ENCODE peak calls at places on chromosome 1, in eight cellular contexts. One of them, this sample, is unnamed.

GRCh38 chr1:39822146-39822545 is 33.5 kb upstream of the BMP8B start:
- DNase-seq in nephron progenitor cell: no peak
- DNase-seq in activated CD8-positive, alpha-beta memory T cell treated with anti-CD3 and anti-CD28 coated beads, Interleukin-2, amount 10 ng/mL, durations not matched to agents 7 days and 5 days: no peak
- DNase-seq in Right ventricle myocardium superior: no peak
- DNase-seq in tibial artery: no peak
- DNase-seq in T-cell: no peak
- DNase-seq in fibroblast of pulmonary artery: no peak
- DNase-seq in germinal center: no peak
- DNase-seq in this sample: no peak

GRCh38 chr1:20632386-20632785 is 872 bp upstream of the PINK1 start:
- DNase-seq in nephron progenitor cell: no peak
- DNase-seq in activated CD8-positive, alpha-beta memory T cell treated with anti-CD3 and anti-CD28 coated beads, Interleukin-2, amount 10 ng/mL, durations not matched to agents 7 days and 5 days: no peak
- DNase-seq in Right ventricle myocardium superior: no peak
- DNase-seq in tibial artery: no peak
- DNase-seq in T-cell: no peak
- DNase-seq in fibroblast of pulmonary artery: no peak
- DNase-seq in germinal center: no peak
- DNase-seq in this sample: no peak

GRCh38 chr1:226814751-226815496 is 55.5 kb upstream of the PSEN2 start:
- DNase-seq in nephron progenitor cell: no peak
- DNase-seq in activated CD8-positive, alpha-beta memory T cell treated with anti-CD3 and anti-CD28 coated beads, Interleukin-2, amount 10 ng/mL, durations not matched to agents 7 days and 5 days: no peak
- DNase-seq in Right ventricle myocardium superior: peak
- DNase-seq in tibial artery: no peak
- DNase-seq in T-cell: no peak
- DNase-seq in fibroblast of pulmonary artery: peak
- DNase-seq in germinal center: no peak
- DNase-seq in this sample: no peak

GRCh38 chr1:244048566-244049141 is 2.4 kb upstream of the ZBTB18 start:
- DNase-seq in nephron progenitor cell: peak
- DNase-seq in activated CD8-positive, alpha-beta memory T cell treated with anti-CD3 and anti-CD28 coated beads, Interleukin-2, amount 10 ng/mL, durations not matched to agents 7 days and 5 days: no peak
- DNase-seq in Right ventricle myocardium superior: no peak
- DNase-seq in tibial artery: no peak
- DNase-seq in T-cell: no peak
- DNase-seq in fibroblast of pulmonary artery: no peak
- DNase-seq in germinal center: no peak
- DNase-seq in this sample: no peak

GRCh38 chr1:212182585-212182984 is 102.6 kb upstream of the PPP2R5A start:
- DNase-seq in nephron progenitor cell: no peak
- DNase-seq in activated CD8-positive, alpha-beta memory T cell treated with anti-CD3 and anti-CD28 coated beads, Interleukin-2, amount 10 ng/mL, durations not matched to agents 7 days and 5 days: no peak
- DNase-seq in Right ventricle myocardium superior: no peak
- DNase-seq in tibial artery: no peak
- DNase-seq in T-cell: no peak
- DNase-seq in fibroblast of pulmonary artery: no peak
- DNase-seq in germinal center: no peak
- DNase-seq in this sample: no peak

GRCh38 chr1:59413327-59413720 is 116.4 kb downstream of the FGGY start:
- DNase-seq in nephron progenitor cell: no peak
- DNase-seq in activated CD8-positive, alpha-beta memory T cell treated with anti-CD3 and anti-CD28 coated beads, Interleukin-2, amount 10 ng/mL, durations not matched to agents 7 days and 5 days: no peak
- DNase-seq in Right ventricle myocardium superior: no peak
- DNase-seq in tibial artery: no peak
- DNase-seq in T-cell: no peak
- DNase-seq in fibroblast of pulmonary artery: no peak
- DNase-seq in germinal center: no peak
- DNase-seq in this sample: no peak

GRCh38 chr1:65265296-65266271 is 43.8 kb upstream of the DNAJC6 start:
- DNase-seq in nephron progenitor cell: peak
- DNase-seq in activated CD8-positive, alpha-beta memory T cell treated with anti-CD3 and anti-CD28 coated beads, Interleukin-2, amount 10 ng/mL, durations not matched to agents 7 days and 5 days: peak
- DNase-seq in Right ventricle myocardium superior: peak
- DNase-seq in tibial artery: peak
- DNase-seq in T-cell: peak
- DNase-seq in fibroblast of pulmonary artery: peak
- DNase-seq in germinal center: peak
- DNase-seq in this sample: peak

GRCh38 chr1:173784997-173785396 is 39.5 kb upstream of the DARS2 start:
- DNase-seq in nephron progenitor cell: no peak
- DNase-seq in activated CD8-positive, alpha-beta memory T cell treated with anti-CD3 and anti-CD28 coated beads, Interleukin-2, amount 10 ng/mL, durations not matched to agents 7 days and 5 days: no peak
- DNase-seq in Right ventricle myocardium superior: no peak
- DNase-seq in tibial artery: no peak
- DNase-seq in T-cell: no peak
- DNase-seq in fibroblast of pulmonary artery: no peak
- DNase-seq in germinal center: no peak
- DNase-seq in this sample: no peak

GRCh38 chr1:15760520-15761211 is 2.1 kb downstream of the FBLIM1 start:
- DNase-seq in nephron progenitor cell: peak
- DNase-seq in activated CD8-positive, alpha-beta memory T cell treated with anti-CD3 and anti-CD28 coated beads, Interleukin-2, amount 10 ng/mL, durations not matched to agents 7 days and 5 days: no peak
- DNase-seq in Right ventricle myocardium superior: peak
- DNase-seq in tibial artery: peak
- DNase-seq in T-cell: no peak
- DNase-seq in fibroblast of pulmonary artery: peak
- DNase-seq in germinal center: no peak
- DNase-seq in this sample: no peak

GRCh38 chr1:172429324-172430127 is 9.0 kb downstream of the C1orf105 start:
- DNase-seq in nephron progenitor cell: no peak
- DNase-seq in activated CD8-positive, alpha-beta memory T cell treated with anti-CD3 and anti-CD28 coated beads, Interleukin-2, amount 10 ng/mL, durations not matched to agents 7 days and 5 days: peak
- DNase-seq in Right ventricle myocardium superior: no peak
- DNase-seq in tibial artery: no peak
- DNase-seq in T-cell: peak
- DNase-seq in fibroblast of pulmonary artery: peak
- DNase-seq in germinal center: peak
- DNase-seq in this sample: no peak

GRCh38 chr1:40895601-40896000 is 33.4 kb upstream of the CITED4 start:
- DNase-seq in nephron progenitor cell: no peak
- DNase-seq in activated CD8-positive, alpha-beta memory T cell treated with anti-CD3 and anti-CD28 coated beads, Interleukin-2, amount 10 ng/mL, durations not matched to agents 7 days and 5 days: no peak
- DNase-seq in Right ventricle myocardium superior: no peak
- DNase-seq in tibial artery: no peak
- DNase-seq in T-cell: no peak
- DNase-seq in fibroblast of pulmonary artery: no peak
- DNase-seq in germinal center: no peak
- DNase-seq in this sample: peak

GRCh38 chr1:104072915-104073371 is 323.2 kb downstream of the AMY1C start:
- DNase-seq in nephron progenitor cell: no peak
- DNase-seq in activated CD8-positive, alpha-beta memory T cell treated with anti-CD3 and anti-CD28 coated beads, Interleukin-2, amount 10 ng/mL, durations not matched to agents 7 days and 5 days: no peak
- DNase-seq in Right ventricle myocardium superior: peak
- DNase-seq in tibial artery: no peak
- DNase-seq in T-cell: no peak
- DNase-seq in fibroblast of pulmonary artery: no peak
- DNase-seq in germinal center: no peak
- DNase-seq in this sample: no peak

GRCh38 chr1:151868404-151868980 is 15.0 kb upstream of the THEM5 start:
- DNase-seq in nephron progenitor cell: no peak
- DNase-seq in activated CD8-positive, alpha-beta memory T cell treated with anti-CD3 and anti-CD28 coated beads, Interleukin-2, amount 10 ng/mL, durations not matched to agents 7 days and 5 days: no peak
- DNase-seq in Right ventricle myocardium superior: no peak
- DNase-seq in tibial artery: no peak
- DNase-seq in T-cell: no peak
- DNase-seq in fibroblast of pulmonary artery: no peak
- DNase-seq in germinal center: no peak
- DNase-seq in this sample: no peak

GRCh38 chr1:205680073-205680851 is at the start of gene SLC45A3:
- DNase-seq in nephron progenitor cell: peak
- DNase-seq in activated CD8-positive, alpha-beta memory T cell treated with anti-CD3 and anti-CD28 coated beads, Interleukin-2, amount 10 ng/mL, durations not matched to agents 7 days and 5 days: no peak
- DNase-seq in Right ventricle myocardium superior: no peak
- DNase-seq in tibial artery: no peak
- DNase-seq in T-cell: peak
- DNase-seq in fibroblast of pulmonary artery: peak
- DNase-seq in germinal center: peak
- DNase-seq in this sample: peak

GRCh38 chr1:109719337-109719837 is 7.3 kb downstream of the GSTM5 start:
- DNase-seq in nephron progenitor cell: no peak
- DNase-seq in activated CD8-positive, alpha-beta memory T cell treated with anti-CD3 and anti-CD28 coated beads, Interleukin-2, amount 10 ng/mL, durations not matched to agents 7 days and 5 days: no peak
- DNase-seq in Right ventricle myocardium superior: no peak
- DNase-seq in tibial artery: no peak
- DNase-seq in T-cell: no peak
- DNase-seq in fibroblast of pulmonary artery: peak
- DNase-seq in germinal center: no peak
- DNase-seq in this sample: no peak

GRCh38 chr1:160739098-160739511 is at the start of gene SLAMF7:
- DNase-seq in nephron progenitor cell: no peak
- DNase-seq in activated CD8-positive, alpha-beta memory T cell treated with anti-CD3 and anti-CD28 coated beads, Interleukin-2, amount 10 ng/mL, durations not matched to agents 7 days and 5 days: peak
- DNase-seq in Right ventricle myocardium superior: peak
- DNase-seq in tibial artery: no peak
- DNase-seq in T-cell: peak
- DNase-seq in fibroblast of pulmonary artery: no peak
- DNase-seq in germinal center: no peak
- DNase-seq in this sample: peak

GRCh38 chr1:46530311-46530710 is 21.1 kb downstream of the KNCN start:
- DNase-seq in nephron progenitor cell: no peak
- DNase-seq in activated CD8-positive, alpha-beta memory T cell treated with anti-CD3 and anti-CD28 coated beads, Interleukin-2, amount 10 ng/mL, durations not matched to agents 7 days and 5 days: no peak
- DNase-seq in Right ventricle myocardium superior: no peak
- DNase-seq in tibial artery: no peak
- DNase-seq in T-cell: no peak
- DNase-seq in fibroblast of pulmonary artery: no peak
- DNase-seq in germinal center: no peak
- DNase-seq in this sample: no peak

GRCh38 chr1:54581621-54582035 is 33.6 kb downstream of the ACOT11 start:
- DNase-seq in nephron progenitor cell: no peak
- DNase-seq in activated CD8-positive, alpha-beta memory T cell treated with anti-CD3 and anti-CD28 coated beads, Interleukin-2, amount 10 ng/mL, durations not matched to agents 7 days and 5 days: no peak
- DNase-seq in Right ventricle myocardium superior: peak
- DNase-seq in tibial artery: peak
- DNase-seq in T-cell: no peak
- DNase-seq in fibroblast of pulmonary artery: peak
- DNase-seq in germinal center: no peak
- DNase-seq in this sample: no peak

GRCh38 chr1:228667224-228667623 is 68.1 kb upstream of the RHOU start:
- DNase-seq in nephron progenitor cell: no peak
- DNase-seq in activated CD8-positive, alpha-beta memory T cell treated with anti-CD3 and anti-CD28 coated beads, Interleukin-2, amount 10 ng/mL, durations not matched to agents 7 days and 5 days: no peak
- DNase-seq in Right ventricle myocardium superior: no peak
- DNase-seq in tibial artery: no peak
- DNase-seq in T-cell: no peak
- DNase-seq in fibroblast of pulmonary artery: no peak
- DNase-seq in germinal center: no peak
- DNase-seq in this sample: no peak

GRCh38 chr1:161139765-161140164 is 7.3 kb upstream of the DEDD start:
- DNase-seq in nephron progenitor cell: peak
- DNase-seq in activated CD8-positive, alpha-beta memory T cell treated with anti-CD3 and anti-CD28 coated beads, Interleukin-2, amount 10 ng/mL, durations not matched to agents 7 days and 5 days: no peak
- DNase-seq in Right ventricle myocardium superior: no peak
- DNase-seq in tibial artery: peak
- DNase-seq in T-cell: peak
- DNase-seq in fibroblast of pulmonary artery: peak
- DNase-seq in germinal center: no peak
- DNase-seq in this sample: no peak

GRCh38 chr1:5576111-5577065 is 415.8 kb downstream of the NPHP4 start:
- DNase-seq in nephron progenitor cell: no peak
- DNase-seq in activated CD8-positive, alpha-beta memory T cell treated with anti-CD3 and anti-CD28 coated beads, Interleukin-2, amount 10 ng/mL, durations not matched to agents 7 days and 5 days: peak
- DNase-seq in Right ventricle myocardium superior: no peak
- DNase-seq in tibial artery: no peak
- DNase-seq in T-cell: no peak
- DNase-seq in fibroblast of pulmonary artery: no peak
- DNase-seq in germinal center: no peak
- DNase-seq in this sample: no peak

GRCh38 chr1:222283147-222283768 is 264.6 kb downstream of the HHIPL2 start:
- DNase-seq in nephron progenitor cell: no peak
- DNase-seq in activated CD8-positive, alpha-beta memory T cell treated with anti-CD3 and anti-CD28 coated beads, Interleukin-2, amount 10 ng/mL, durations not matched to agents 7 days and 5 days: no peak
- DNase-seq in Right ventricle myocardium superior: no peak
- DNase-seq in tibial artery: no peak
- DNase-seq in T-cell: no peak
- DNase-seq in fibroblast of pulmonary artery: peak
- DNase-seq in germinal center: no peak
- DNase-seq in this sample: no peak

GRCh38 chr1:77970192-77970591 is 8.7 kb downstream of the FUBP1 start:
- DNase-seq in nephron progenitor cell: no peak
- DNase-seq in activated CD8-positive, alpha-beta memory T cell treated with anti-CD3 and anti-CD28 coated beads, Interleukin-2, amount 10 ng/mL, durations not matched to agents 7 days and 5 days: no peak
- DNase-seq in Right ventricle myocardium superior: no peak
- DNase-seq in tibial artery: no peak
- DNase-seq in T-cell: no peak
- DNase-seq in fibroblast of pulmonary artery: no peak
- DNase-seq in germinal center: no peak
- DNase-seq in this sample: no peak

This sample was measured in stimulated activated naive CD4-positive, alpha-beta T cell treated with Interleukin-2 at 50 U/mL for 16 hours.